ENCODE peak calls at places on chromosomes 13 and 19, in eight cellular contexts. M is putamen; T is T follicular helper cell; K is adrenal gland; W is CD8-positive, alpha-beta memory T cell; G is neuronal stem cell; I is activated CD8-positive, alpha-beta T cell treated with anti-CD3 and anti-CD28 coated beads for 36 hours; U is RPMI7951. Z is an unnamed sample.

GRCh38 chr19:10333758-10334339 is 520 bp upstream of the RAVER1 start:
- DNase-seq in M (no peak), T (no peak), K (no peak), W (no peak), G (no peak), I (no peak), U (no peak), Z (peak)

GRCh38 chr19:46537136-46538097 is 41.8 kb upstream of the PNMA8B start:
- DNase-seq in M (no peak), T (peak), K (peak), W (peak), G (no peak), I (peak), U (peak), Z (peak)

GRCh38 chr13:34675626-34676025 is 266.4 kb upstream of the NBEA start:
- DNase-seq in M (no peak), T (no peak), K (no peak), W (no peak), G (no peak), I (no peak), U (peak), Z (no peak)

GRCh38 chr13:75685239-75685697 is 49.1 kb downstream of the LMO7 start:
- DNase-seq in M (no peak), T (no peak), K (no peak), W (no peak), G (peak), I (peak), U (peak), Z (peak)

GRCh38 chr13:59203855-59204254 is 959.9 kb downstream of the DIAPH3 start:
- DNase-seq in M (no peak), T (no peak), K (no peak), W (no peak), G (no peak), I (no peak), U (no peak), Z (no peak)

GRCh38 chr19:1808395-1808731 is 3.7 kb downstream of the ATP8B3 start:
- DNase-seq in M (no peak), T (no peak), K (no peak), W (no peak), G (no peak), I (no peak), U (no peak), Z (no peak)

GRCh38 chr13:110262494-110262893 is 44.5 kb downstream of the COL4A1 start:
- DNase-seq in M (no peak), T (no peak), K (no peak), W (no peak), G (no peak), I (no peak), U (no peak), Z (no peak)

GRCh38 chr19:33554391-33554790 is 32.8 kb upstream of the PEPD start:
- DNase-seq in M (no peak), T (no peak), K (no peak), W (no peak), G (no peak), I (no peak), U (no peak), Z (no peak)